ENCODE peak calls at places on chromosomes 5 and 9, in six cellular contexts. J is NCI-H2029 treated with DMSO at 0.1 percent for 48 hours; P is CD8-positive, alpha-beta memory T cell; X is NCI-H1694 treated with DMSO at 0.1 percent for 48 hours; C is fibroblast of mammary gland; Y is myocyte. W is an unnamed sample.

GRCh38 chr9:87898151-87898550 is 15.5 kb downstream of the SPATA31E1 start:
- DNase-seq in C (peak), P (no peak), Y (no peak), J (no peak), X (no peak), W (no peak)

GRCh38 chr9:91824591-91825339 is 125.3 kb downstream of the ROR2 start:
- DNase-seq in J (no peak), Y (peak), P (no peak), C (peak), X (no peak), W (no peak)

GRCh38 chr9:96556701-96557461 is 62.8 kb downstream of the CDC14B start:
- DNase-seq in X (no peak), P (no peak), J (no peak), C (peak), Y (peak), W (no peak)

GRCh38 chr5:149860801-149861322 is 83.7 kb downstream of the PDE6A start:
- DNase-seq in J (no peak), X (no peak), C (peak), P (peak), Y (no peak), W (no peak)

GRCh38 chr5:71924980-71925379 is 182.3 kb upstream of the MAP1B start:
- DNase-seq in C (peak), Y (no peak), X (no peak), P (no peak), J (peak), W (no peak)

GRCh38 chr9:92385001-92385400 is 19.4 kb downstream of the OGN start:
- DNase-seq in Y (no peak), P (no peak), C (peak), X (no peak), J (no peak), W (no peak)

GRCh38 chr9:83477571-83477970 is 60.6 kb downstream of the FRMD3 start:
- DNase-seq in X (no peak), J (no peak), C (peak), Y (no peak), P (no peak), W (no peak)

GRCh38 chr5:142376001-142376400 is 51.2 kb upstream of the SPRY4 start:
- DNase-seq in C (no peak), Y (no peak), P (no peak), X (no peak), J (no peak), W (no peak)

GRCh38 chr5:129400395-129400983 is 59.6 kb upstream of the ADAMTS19 start:
- DNase-seq in C (peak), J (no peak), P (no peak), X (no peak), Y (no peak), W (no peak)

GRCh38 chr5:5521029-5521428 is 98.6 kb downstream of the ICE1 start:
- DNase-seq in P (no peak), Y (no peak), X (no peak), C (no peak), J (no peak), W (no peak)

GRCh38 chr9:92140074-92140753 is 25.0 kb upstream of the SPTLC1 start:
- DNase-seq in P (peak), Y (peak), C (peak), J (peak), X (peak), W (peak)

GRCh38 chr9:136640176-136641086 is 22.3 kb upstream of the EGFL7 start:
- DNase-seq in P (no peak), X (no peak), Y (peak), J (no peak), C (no peak), W (no peak)

GRCh38 chr5:145801195-145801594 is 33.9 kb downstream of the PRELID2 start:
- DNase-seq in Y (no peak), X (no peak), J (no peak), C (no peak), P (no peak), W (no peak)

W was measured in cerebellar cortex.